ENCODE peak calls at places on chromosome 2, in eight cellular contexts. L is NCI-H1105 treated with DMSO at 0.1 percent for 48 hours; S is ACHN; P is GM12892; F is stimulated activated CD4-positive, alpha-beta T cell treated with anti-CD3 and anti-CD28 coated beads, Interleukin-4, amount 100 ng/mL, for 48 hours; U is NCI-H1417; A is NCI-H774; K is fibroblast of mammary gland. G is an unnamed sample.

GRCh38 chr2:2014251-2014761 is 270.0 kb upstream of the PXDN start:
- DNase-seq in L (no peak), S (no peak), P (no peak), F (no peak), U (peak), A (no peak), K (peak), G (no peak)

GRCh38 chr2:168635065-168635577 is 167.3 kb upstream of the NOSTRIN start:
- DNase-seq in L (no peak), S (no peak), P (no peak), F (no peak), U (no peak), A (no peak), K (peak), G (peak)

GRCh38 chr2:96549466-96549785 is 12.9 kb downstream of the ARID5A start:
- DNase-seq in L (no peak), S (no peak), P (no peak), F (no peak), U (no peak), A (no peak), K (no peak), G (no peak)

GRCh38 chr2:11539317-11540147 is 5.7 kb downstream of the GREB1 start:
- DNase-seq in L (peak), S (no peak), P (no peak), F (no peak), U (peak), A (peak), K (peak), G (no peak)

GRCh38 chr2:189134485-189134884 is 45.1 kb downstream of the COL5A2 start:
- DNase-seq in L (no peak), S (no peak), P (no peak), F (no peak), U (no peak), A (no peak), K (no peak), G (peak)

GRCh38 chr2:50840346-50841124 is 191.4 kb downstream of the NRXN1 start:
- DNase-seq in L (peak), S (no peak), P (no peak), F (no peak), U (peak), A (no peak), K (no peak), G (no peak)

GRCh38 chr2:111972955-111973565 is 74.7 kb downstream of the MERTK start:
- DNase-seq in L (no peak), S (no peak), P (no peak), F (no peak), U (no peak), A (no peak), K (no peak), G (no peak)

GRCh38 chr2:24207359-24207758 is 32.5 kb downstream of the FAM228A start:
- DNase-seq in L (no peak), S (no peak), P (no peak), F (no peak), U (no peak), A (no peak), K (no peak), G (no peak)